ENCODE peak calls at places on chromosome 6, in six cellular contexts. L, F, X, Z, S and G are unnamed samples.

GRCh38 chr6:105793132-105793531 is 293.0 kb upstream of the PRDM1 start:
- DNase-seq in L (no peak), F (no peak), X (no peak), Z (peak), S (peak), G (no peak)

GRCh38 chr6:2033544-2033943 is 211.9 kb downstream of the GMDS start:
- DNase-seq in L (no peak), F (no peak), X (no peak), Z (no peak), S (no peak), G (no peak)

GRCh38 chr6:140671926-140672325 is 1297.5 kb upstream of the CITED2 start:
- DNase-seq in L (no peak), F (no peak), X (no peak), Z (no peak), S (no peak), G (no peak)

GRCh38 chr6:42260972-42261371 is 43.3 kb upstream of the MRPS10 start:
- DNase-seq in L (peak), F (no peak), X (peak), Z (no peak), S (no peak), G (no peak)

GRCh38 chr6:99521557-99522286 is 6.5 kb upstream of the USP45 start:
- DNase-seq in L (no peak), F (no peak), X (no peak), Z (peak), S (no peak), G (no peak)

GRCh38 chr6:111586554-111586953 is 19.1 kb downstream of the TRAF3IP2 start:
- DNase-seq in L (no peak), F (no peak), X (no peak), Z (no peak), S (no peak), G (no peak)

GRCh38 chr6:73710470-73710869 is 14.5 kb downstream of the CD109 start:
- DNase-seq in L (no peak), F (no peak), X (no peak), Z (peak), S (no peak), G (peak)

GRCh38 chr6:154621611-154622010 is 111.1 kb upstream of the CNKSR3 start:
- DNase-seq in L (no peak), F (no peak), X (no peak), Z (no peak), S (no peak), G (no peak)

GRCh38 chr6:75481936-75482593 is 11.5 kb downstream of the FILIP1 start:
- DNase-seq in L (no peak), F (no peak), X (no peak), Z (no peak), S (no peak), G (no peak)

GRCh38 chr6:47663462-47664216 is 34.7 kb upstream of the ADGRF4 start:
- DNase-seq in L (no peak), F (no peak), X (no peak), Z (no peak), S (no peak), G (no peak)

DNA sequence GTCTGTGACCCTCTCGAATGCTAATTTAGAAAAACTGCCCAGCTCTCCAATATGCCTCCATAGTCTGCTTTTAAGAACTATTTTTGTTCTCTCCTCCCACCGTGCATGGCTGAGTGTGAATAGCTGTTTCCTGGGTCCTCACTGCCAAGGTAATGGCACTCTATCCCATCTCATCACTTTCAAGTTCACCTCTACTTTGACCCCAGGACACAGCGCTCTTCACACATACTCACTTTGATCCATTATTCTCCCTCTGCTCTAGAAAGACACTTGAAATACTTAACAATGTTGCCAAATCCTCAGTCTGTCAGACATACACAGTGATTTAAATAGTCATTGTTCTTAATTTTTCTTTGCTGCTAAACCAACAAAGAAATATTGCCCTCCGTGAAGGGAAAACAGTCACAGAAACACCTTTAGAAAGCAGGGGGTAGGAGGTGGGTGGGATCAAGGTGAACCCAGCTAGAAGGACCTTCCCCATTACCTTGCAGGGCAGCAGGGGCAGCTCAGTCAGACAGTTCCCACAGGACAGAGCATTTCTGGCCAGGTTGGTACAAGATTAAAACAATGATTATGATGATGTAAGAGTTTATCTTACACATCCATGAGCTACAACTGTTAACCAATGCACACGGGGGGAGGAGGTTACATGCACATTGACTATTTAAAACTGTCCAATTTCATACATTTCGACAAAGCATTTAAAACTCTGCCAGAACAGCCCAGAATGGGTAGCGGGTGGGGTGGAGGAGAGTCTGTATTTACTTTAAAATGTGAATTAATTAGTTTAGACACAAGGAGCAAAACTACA is 2.4 kb downstream of the SLC22A23 start:
- DNase-seq in L (no peak), F (no peak), X (peak), Z (no peak), S (no peak), G (no peak)
- H3K4me3 ChIP-seq in L (peak), F (peak), X (peak), Z (peak), S (peak), G (peak)

GRCh38 chr6:7899046-7899888 is 11.3 kb downstream of the TXNDC5 start:
- DNase-seq in L (no peak), F (no peak), X (no peak), Z (no peak), S (peak), G (no peak)
- TF ChIP-seq CTCF in L (no peak), F (no peak), X (no peak), Z (peak), S (no peak), G (peak)

GRCh38 chr6:129828229-129828628 is 32.9 kb downstream of the TMEM244 start:
- DNase-seq in L (no peak), F (no peak), X (no peak), Z (no peak), S (no peak), G (no peak)
- H3K4me3 ChIP-seq in L (no peak), F (no peak), X (no peak), Z (no peak), S (no peak), G (no peak)

DNA sequence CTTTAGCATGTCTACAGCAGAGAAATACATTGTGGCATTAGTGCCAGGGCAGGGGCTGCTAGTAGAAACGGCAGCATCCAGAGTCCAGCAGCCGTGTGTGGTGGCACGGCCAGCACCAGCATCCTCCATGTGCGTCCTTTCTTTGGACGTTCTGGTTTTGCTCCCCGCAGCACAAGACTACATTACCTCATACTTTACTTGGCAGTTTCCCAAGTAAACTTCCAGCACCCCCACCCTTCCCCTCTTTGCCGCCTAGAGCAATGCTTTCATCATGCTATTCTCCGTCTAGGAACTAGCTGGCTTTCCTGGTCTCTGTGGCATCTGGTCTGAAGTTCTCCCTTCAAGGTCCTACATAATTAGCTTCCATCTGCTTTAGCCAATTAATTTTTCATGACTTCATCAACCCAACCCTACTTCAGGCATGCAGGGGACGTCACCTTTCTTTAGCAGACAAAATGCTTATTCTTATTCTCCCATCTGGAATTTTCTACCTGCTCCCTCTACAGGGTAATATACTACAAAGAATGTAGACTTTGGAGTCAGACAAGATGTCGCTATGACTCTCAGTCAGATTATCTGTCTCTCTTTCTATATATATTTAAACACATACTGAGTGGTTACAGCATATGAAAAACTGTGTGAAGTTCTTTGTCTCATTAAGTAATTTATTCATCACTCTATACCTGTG is 67.5 kb downstream of the BLOC1S5 start:
- DNase-seq in L (no peak), F (no peak), X (no peak), Z (no peak), S (no peak), G (no peak)
- TF ChIP-seq CTCF in L (no peak), F (no peak), X (no peak), Z (no peak), S (no peak), G (no peak)

GRCh38 chr6:90584636-90585255 is 2.1 kb downstream of the MAP3K7 start:
- DNase-seq in L (no peak), F (no peak), X (no peak), Z (no peak), S (no peak), G (no peak)
- H3K4me3 ChIP-seq in L (no peak), F (peak), X (peak), Z (peak), S (no peak), G (no peak)

DNA sequence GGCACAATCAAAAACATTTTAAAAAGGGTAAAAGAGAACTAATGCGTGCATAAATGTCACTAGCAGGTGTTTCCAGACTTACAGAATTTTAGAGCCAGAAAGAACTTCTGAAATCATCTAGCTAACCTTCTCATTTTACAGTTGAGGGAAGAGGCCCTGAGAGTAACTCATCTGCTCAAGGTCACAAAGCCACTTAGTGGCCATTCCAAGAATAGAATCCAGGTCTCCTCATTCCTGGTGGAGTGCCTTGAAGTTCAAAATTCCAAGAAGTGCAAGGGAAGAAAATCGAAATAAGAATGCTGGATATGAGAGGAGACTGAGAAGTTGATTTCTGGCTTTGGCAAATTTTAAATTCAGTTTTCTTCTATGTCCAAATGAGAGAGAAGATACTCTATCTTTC is 3.2 kb upstream of the KIAA0408 start:
- DNase-seq in L (no peak), F (no peak), X (no peak), Z (no peak), S (no peak), G (no peak)
- TF ChIP-seq CTCF in L (no peak), F (no peak), X (peak), Z (no peak), S (no peak), G (no peak)

GRCh38 chr6:165881812-165882211 is 218.8 kb upstream of the PDE10A start:
- DNase-seq in L (no peak), F (no peak), X (no peak), Z (no peak), S (no peak), G (no peak)

GRCh38 chr6:165880721-165881120 is 217.7 kb upstream of the PDE10A start:
- DNase-seq in L (no peak), F (no peak), X (no peak), Z (no peak), S (no peak), G (no peak)

GRCh38 chr6:165886169-165886568 is 223.1 kb upstream of the PDE10A start:
- DNase-seq in L (no peak), F (no peak), X (no peak), Z (no peak), S (no peak), G (no peak)

GRCh38 chr6:165883851-165884640 is 221.0 kb upstream of the PDE10A start:
- DNase-seq in L (no peak), F (no peak), X (peak), Z (no peak), S (no peak), G (no peak)

GRCh38 chr6:165884813-165885765 is 222.0 kb upstream of the PDE10A start:
- DNase-seq in L (peak), F (peak), X (peak), Z (no peak), S (peak), G (peak)
- H3K4me3 ChIP-seq in L (no peak), F (no peak), X (no peak), Z (no peak), S (no peak), G (no peak)

GRCh38 chr6:8478418-8478817 is 43.1 kb upstream of the SLC35B3 start:
- DNase-seq in L (no peak), F (no peak), X (no peak), Z (no peak), S (no peak), G (no peak)

GRCh38 chr6:8483650-8484049 is 48.3 kb upstream of the SLC35B3 start:
- DNase-seq in L (no peak), F (no peak), X (no peak), Z (no peak), S (no peak), G (no peak)

GRCh38 chr6:8481727-8482126 is 46.4 kb upstream of the SLC35B3 start:
- DNase-seq in L (no peak), F (no peak), X (no peak), Z (no peak), S (no peak), G (no peak)
- TF ChIP-seq CTCF in L (no peak), F (no peak), X (no peak), Z (peak), S (no peak), G (peak)

GRCh38 chr6:68875403-68875802 is 240.3 kb downstream of the ADGRB3 start:
- DNase-seq in L (no peak), F (no peak), X (no peak), Z (no peak), S (no peak), G (no peak)

GRCh38 chr6:68876792-68877493 is 241.9 kb downstream of the ADGRB3 start:
- DNase-seq in L (no peak), F (no peak), X (no peak), Z (no peak), S (no peak), G (no peak)

GRCh38 chr6:68874747-68875146 is 239.7 kb downstream of the ADGRB3 start:
- DNase-seq in L (no peak), F (no peak), X (no peak), Z (no peak), S (no peak), G (no peak)

GRCh38 chr6:68880050-68880449 is 245.0 kb downstream of the ADGRB3 start:
- DNase-seq in L (no peak), F (no peak), X (no peak), Z (no peak), S (no peak), G (no peak)
- H3K4me3 ChIP-seq in L (no peak), F (no peak), X (no peak), Z (no peak), S (no peak), G (no peak)